ENCODE peak calls at places on chromosomes 13 and 19, in five cellular contexts. One of them, this sample, is unnamed.

GRCh38 chr13:68929055-68929454 is 1178.6 kb upstream of the ATXN8OS start:
- DNase-seq in esophagus squamous epithelium: no peak
- DNase-seq in lung: no peak
- DNase-seq in psoas muscle: no peak
- DNase-seq in stomach: no peak
- DNase-seq in this sample: no peak

GRCh38 chr13:27997904-27998522 is 9.5 kb upstream of the URAD start:
- DNase-seq in psoas muscle: no peak
- DNase-seq in lung: no peak
- DNase-seq in stomach: peak; percentile 54
- DNase-seq in esophagus squamous epithelium: no peak
- DNase-seq in this sample: no peak

GRCh38 chr19:10764340-10764894 is 46.5 kb downstream of the DNM2 start:
- DNase-seq in esophagus squamous epithelium: no peak
- DNase-seq in lung: no peak
- DNase-seq in stomach: peak; percentile 65
- DNase-seq in psoas muscle: no peak
- DNase-seq in this sample: peak; percentile 49

GRCh38 chr19:40582467-40582866 is 5.8 kb downstream of the SHKBP1 start:
- DNase-seq in stomach: no peak
- DNase-seq in lung: no peak
- DNase-seq in psoas muscle: no peak
- DNase-seq in esophagus squamous epithelium: no peak
- DNase-seq in this sample: no peak

GRCh38 chr13:110772091-110772984 is 58.8 kb downstream of the ING1 start:
- DNase-seq in stomach: no peak
- DNase-seq in lung: no peak
- DNase-seq in esophagus squamous epithelium: no peak
- DNase-seq in psoas muscle: no peak
- DNase-seq in this sample: no peak

GRCh38 chr13:84894749-84895148 is 904.5 kb downstream of the SLITRK6 start:
- DNase-seq in psoas muscle: no peak
- DNase-seq in lung: no peak
- DNase-seq in stomach: no peak
- DNase-seq in esophagus squamous epithelium: no peak
- DNase-seq in this sample: no peak

GRCh38 chr19:35144600-35145436 is 1.8 kb downstream of the FXYD7 start:
- DNase-seq in psoas muscle: no peak
- DNase-seq in esophagus squamous epithelium: no peak
- DNase-seq in stomach: peak; percentile 76
- DNase-seq in lung: peak; percentile 67
- DNase-seq in this sample: peak; percentile 89

GRCh38 chr13:43376596-43376995 is 353.2 kb downstream of the DNAJC15 start:
- DNase-seq in esophagus squamous epithelium: no peak
- DNase-seq in psoas muscle: no peak
- DNase-seq in stomach: no peak
- DNase-seq in lung: no peak
- DNase-seq in this sample: no peak

GRCh38 chr19:37987356-37988332 is 80.6 kb downstream of the SIPA1L3 start:
- DNase-seq in psoas muscle: no peak
- DNase-seq in esophagus squamous epithelium: no peak
- DNase-seq in stomach: no peak
- DNase-seq in lung: no peak
- DNase-seq in this sample: no peak

GRCh38 chr19:29587518-29587986 is 18.5 kb upstream of the POP4 start:
- DNase-seq in esophagus squamous epithelium: no peak
- DNase-seq in psoas muscle: no peak
- DNase-seq in lung: no peak
- DNase-seq in stomach: no peak
- DNase-seq in this sample: no peak

GRCh38 chr19:29520390-29520789 is 5.4 kb upstream of the VSTM2B start:
- DNase-seq in psoas muscle: no peak
- DNase-seq in stomach: no peak
- DNase-seq in lung: no peak
- DNase-seq in esophagus squamous epithelium: no peak
- DNase-seq in this sample: no peak

GRCh38 chr19:39420769-39421168 is 8.3 kb downstream of the PLEKHG2 start:
- DNase-seq in psoas muscle: no peak
- DNase-seq in lung: no peak
- DNase-seq in esophagus squamous epithelium: no peak
- DNase-seq in stomach: no peak
- DNase-seq in this sample: no peak

GRCh38 chr13:99973786-99974185 is 2.2 kb upstream of the ZIC5 start:
- DNase-seq in lung: no peak
- DNase-seq in psoas muscle: no peak
- DNase-seq in stomach: no peak
- DNase-seq in esophagus squamous epithelium: no peak
- DNase-seq in this sample: no peak

GRCh38 chr19:1063030-1063908 is 3.7 kb upstream of the ARHGAP45 start:
- DNase-seq in esophagus squamous epithelium: no peak
- DNase-seq in psoas muscle: peak; percentile 23
- DNase-seq in stomach: no peak
- DNase-seq in lung: no peak
- DNase-seq in this sample: peak; percentile 31

GRCh38 chr19:12940897-12941296 is 2.5 kb downstream of the CALR start:
- DNase-seq in esophagus squamous epithelium: no peak
- DNase-seq in psoas muscle: no peak
- DNase-seq in lung: no peak
- DNase-seq in stomach: no peak
- DNase-seq in this sample: no peak
- H3K4me3 ChIP-seq in esophagus squamous epithelium: no peak overlapping the region
- H3K4me3 ChIP-seq in psoas muscle: peak overlapping the region; percentile 98
- H3K4me3 ChIP-seq in lung: no peak overlapping the region
- H3K4me3 ChIP-seq in stomach: peak overlapping the region; percentile 1
- H3K4me3 ChIP-seq in this sample: no peak overlapping the region

DNA sequence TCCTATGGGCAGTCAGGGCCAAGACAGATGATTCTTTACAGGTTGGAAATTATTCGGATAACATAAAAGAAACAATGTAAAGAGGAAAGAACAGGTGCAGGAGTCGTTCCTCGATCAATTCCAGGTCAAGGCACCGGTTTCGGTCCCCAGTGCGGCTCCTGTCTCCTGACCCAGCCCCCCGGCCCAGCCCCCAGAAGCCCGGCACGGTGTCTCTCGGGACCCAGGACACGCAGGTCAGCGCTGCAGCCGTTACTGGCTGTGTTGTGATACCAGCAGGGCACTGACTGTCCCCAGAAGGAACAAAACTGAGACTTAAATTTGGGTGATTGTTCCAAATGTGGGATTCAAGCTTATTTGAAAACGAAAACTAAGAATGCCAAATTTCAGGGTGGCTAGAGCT is 8.5 kb downstream of the RASA3 start:
- DNase-seq in lung: no peak
- DNase-seq in psoas muscle: no peak
- DNase-seq in stomach: no peak
- DNase-seq in esophagus squamous epithelium: no peak
- DNase-seq in this sample: no peak
- H3K4me1 ChIP-seq in lung: no peaks in the 10 kb centered on the region
- H3K4me1 ChIP-seq in psoas muscle: peaks cover 69% of the 10 kb centered on the region
- H3K4me1 ChIP-seq in stomach: peaks cover 52% of the 10 kb centered on the region
- H3K4me1 ChIP-seq in esophagus squamous epithelium: peaks cover 17% of the 10 kb centered on the region
- H3K4me1 ChIP-seq in this sample: no peaks in the 10 kb centered on the region

GRCh38 chr13:92592757-92593156 is 633.9 kb upstream of the GPC6 start:
- DNase-seq in lung: no peak
- DNase-seq in esophagus squamous epithelium: no peak
- DNase-seq in stomach: no peak
- DNase-seq in psoas muscle: no peak
- DNase-seq in this sample: no peak
- TF ChIP-seq CTCF in lung: no peak
- TF ChIP-seq CTCF in esophagus squamous epithelium: no peak
- TF ChIP-seq CTCF in stomach: no peak
- TF ChIP-seq CTCF in psoas muscle: no peak
- TF ChIP-seq CTCF in this sample: no peak

DNA sequence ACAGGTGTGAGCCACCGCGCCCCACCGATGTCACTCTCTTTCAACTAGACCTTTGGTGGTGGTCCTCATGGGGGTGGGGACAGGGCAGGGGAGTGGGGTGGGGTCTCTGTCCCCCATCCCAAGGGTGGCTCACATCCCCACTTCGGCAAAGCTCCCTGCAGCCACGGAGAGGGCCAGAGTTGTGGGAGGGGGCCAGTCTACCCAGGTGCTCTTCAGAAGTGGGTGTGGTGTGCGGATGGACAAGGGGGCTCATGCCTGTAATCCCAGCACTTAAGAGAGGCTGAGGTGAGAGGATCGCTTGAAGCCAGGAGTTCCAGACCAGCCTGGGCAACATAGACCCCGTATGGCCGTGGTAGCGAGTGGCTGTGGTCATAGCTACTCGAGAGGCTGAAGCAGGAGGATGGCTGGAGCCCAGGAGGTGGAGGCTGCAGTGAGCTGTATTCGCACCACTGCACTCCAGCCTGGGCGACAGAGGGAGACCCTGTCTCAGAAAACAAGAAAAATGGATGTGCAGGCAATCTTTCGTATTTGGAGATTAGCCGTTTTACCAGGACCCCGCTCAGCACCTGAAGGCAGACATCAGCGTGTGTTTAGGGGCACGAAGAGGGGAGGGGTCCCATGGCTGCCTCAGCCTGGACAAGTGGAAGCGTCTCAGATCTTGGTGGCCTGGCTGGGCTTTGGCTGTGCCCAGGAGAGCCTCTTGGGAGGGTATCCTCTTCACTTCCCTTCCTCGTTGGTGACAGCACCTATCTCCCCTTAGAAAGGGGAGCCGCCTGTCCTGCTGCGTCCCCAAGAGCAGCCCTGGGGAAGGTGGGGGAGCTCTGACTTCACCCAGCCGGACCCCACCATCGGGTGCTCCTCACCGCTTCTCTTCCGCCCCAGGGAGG is 863 bp downstream of the TGFBR3L start:
- DNase-seq in psoas muscle: no peak
- DNase-seq in lung: no peak
- DNase-seq in esophagus squamous epithelium: no peak
- DNase-seq in stomach: no peak
- DNase-seq in this sample: no peak
- H3K4me3 ChIP-seq in psoas muscle: peak overlapping the region; percentile 82
- H3K4me3 ChIP-seq in lung: no peak overlapping the region
- H3K4me3 ChIP-seq in esophagus squamous epithelium: no peak overlapping the region
- H3K4me3 ChIP-seq in stomach: no peak overlapping the region
- H3K4me3 ChIP-seq in this sample: peak overlapping the region; percentile 63

This sample was measured in PC-9.